ENCODE peak calls at places on chromosomes 13 and 19, in four cellular contexts. B is PC-3; Q is effector memory CD4-positive, alpha-beta T cell; Z is body of pancreas. U is an unnamed sample.
A peak's percentile ranks its signal among the peaks of the same experiment; 100 is the strongest.

GRCh38 chr19:925912-926594 is at the start of gene ARID3A:
- DNase-seq in Q (no peak), B (no peak), Z (peak; percentile 70), U (no peak)

GRCh38 chr19:41869374-41869955 is 7.6 kb upstream of the CD79A start:
- DNase-seq in Z (no peak), B (no peak), Q (no peak), U (no peak)

GRCh38 chr19:50025794-50026549 is at the start of gene ZNF473:
- DNase-seq in Q (peak; percentile 86), B (peak; percentile 97), Z (peak; percentile 96), U (peak; percentile 97)

GRCh38 chr19:7975037-7975436 is 30.4 kb downstream of the ELAVL1 start:
- DNase-seq in Z (no peak), Q (no peak), B (no peak), U (no peak)

GRCh38 chr13:25686831-25687495 is 315.2 kb downstream of the ATP8A2 start:
- DNase-seq in B (no peak), Z (no peak), Q (no peak), U (no peak)

GRCh38 chr13:83229574-83230300 is 652.5 kb downstream of the SLITRK1 start:
- DNase-seq in Z (no peak), Q (no peak), B (no peak), U (no peak)

GRCh38 chr13:18954254-18954653 is 227.4 kb downstream of the TUBA3C start:
- DNase-seq in B (no peak), Z (no peak), Q (no peak), U (no peak)

GRCh38 chr19:41356984-41357739 is 3.4 kb upstream of the TGFB1 start:
- DNase-seq in B (no peak), Z (peak; percentile 15), Q (no peak), U (no peak)

GRCh38 chr19:11192957-11193939 is 4.1 kb downstream of the KANK2 start:
- DNase-seq in Q (no peak), B (no peak), Z (no peak), U (no peak)

GRCh38 chr19:31408460-31409124 is 59.4 kb upstream of the TSHZ3 start:
- DNase-seq in Q (no peak), Z (peak; percentile 4), B (peak; percentile 36), U (no peak)

GRCh38 chr13:35489050-35489449 is 12.6 kb upstream of the MAB21L1 start:
- DNase-seq in B (no peak), Z (no peak), Q (no peak), U (no peak)

GRCh38 chr13:95920485-95920884 is 132.7 kb downstream of the UGGT2 start:
- DNase-seq in Z (no peak), B (no peak), Q (no peak), U (no peak)

DNA sequence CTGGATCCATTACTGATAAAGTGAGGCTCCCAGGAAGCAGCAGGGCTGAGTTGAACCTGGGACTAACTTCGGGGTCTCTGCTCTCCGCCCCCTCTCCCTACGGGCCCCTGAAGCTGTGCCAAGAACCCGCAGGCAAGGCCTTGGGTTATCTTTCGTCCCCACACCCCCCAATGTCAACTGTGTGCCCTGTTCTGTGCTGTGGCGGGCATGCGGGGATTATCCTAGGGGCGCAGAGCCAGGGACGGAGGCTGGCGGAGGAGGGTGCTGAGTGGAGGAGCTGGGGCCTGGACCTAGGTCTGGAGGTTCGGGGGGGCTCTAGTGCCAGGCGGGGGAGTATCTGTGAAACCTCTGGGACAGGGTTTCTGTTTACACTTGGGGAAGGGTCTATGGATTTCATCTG is 26.4 kb downstream of the RFX1 start:
- DNase-seq in Z (no peak), B (no peak), Q (no peak), U (no peak)
- H3K4me3 ChIP-seq in Z (no peak overlapping the region), B (no peak overlapping the region), Q (no peak overlapping the region), U (no peak overlapping the region)

DNA sequence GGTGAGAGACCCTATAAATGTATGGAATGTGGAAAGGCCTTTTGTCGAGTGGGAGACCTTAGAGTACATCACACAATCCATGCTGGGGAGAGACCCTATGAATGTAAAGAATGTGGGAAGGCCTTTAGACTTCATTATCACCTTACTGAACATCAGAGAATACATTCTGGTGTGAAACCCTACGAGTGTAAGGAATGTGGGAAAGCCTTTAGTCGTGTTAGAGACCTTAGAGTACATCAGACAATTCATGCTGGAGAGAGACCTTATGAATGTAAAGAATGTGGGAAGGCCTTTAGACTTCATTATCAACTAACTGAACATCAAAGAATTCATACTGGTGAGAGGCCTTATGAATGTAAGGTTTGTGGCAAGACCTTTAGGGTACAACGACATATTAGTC is 17.1 kb downstream of the ZNF546 start:
- DNase-seq in B (no peak), Q (no peak), Z (no peak), U (no peak)
- H3K9me3 ChIP-seq in B (peaks cover 13% of the 10 kb centered on the region), Q (peaks cover 20% of the 10 kb centered on the region), Z (peaks cover 3% of the 10 kb centered on the region), U (peaks cover 39% of the 10 kb centered on the region)

GRCh38 chr19:20078696-20079095 is 896 bp downstream of the ZNF90 start:
- DNase-seq in Q (no peak), Z (peak; percentile 20), B (no peak), U (peak; percentile 23)
- H3K4me3 ChIP-seq in Q (peak overlapping the region; percentile 57), Z (peak overlapping the region; percentile 24), B (no peak overlapping the region), U (peak overlapping the region; percentile 50)

GRCh38 chr19:54600228-54600627 is 6.8 kb downstream of the LILRA1 start:
- DNase-seq in Z (no peak), B (no peak), Q (no peak), U (no peak)

GRCh38 chr19:54594737-54595136 is 1.3 kb downstream of the LILRA1 start:
- DNase-seq in Q (no peak), B (no peak), Z (no peak), U (no peak)
- H3K9me3 ChIP-seq in Q (no peaks in the 10 kb centered on the region), B (no peaks in the 10 kb centered on the region), Z (no peaks in the 10 kb centered on the region), U (no peaks in the 10 kb centered on the region)

U was measured in MG63.